ENCODE peak calls at places on chromosomes 4 and X, in six cellular contexts. N, G, S, C, L and Q are unnamed samples.
A peak's percentile ranks its signal among the peaks of the same experiment; 100 is the strongest.

GRCh38 chrX:112197845-112198244 is 115.3 kb upstream of the TRPC5 start:
- DNase-seq in N (no peak), G (no peak), S (no peak), C (no peak), L (no peak), Q (no peak)

GRCh38 chr4:170243662-170244288 is 154.0 kb upstream of the AADAT start:
- DNase-seq in N (no peak), G (no peak), S (no peak), C (no peak), L (no peak), Q (no peak)

GRCh38 chrX:69065451-69065850 is 99.8 kb downstream of the PJA1 start:
- DNase-seq in N (no peak), G (peak; percentile 4), S (peak; percentile 7), C (no peak), L (no peak), Q (no peak)

GRCh38 chr4:825063-825968 is 613 bp downstream of the CPLX1 start:
- DNase-seq in N (peak; percentile 38), G (no peak), S (no peak), C (no peak), L (peak; percentile 13), Q (no peak)

GRCh38 chrX:14064632-14065432 is 35.1 kb upstream of the GEMIN8 start:
- DNase-seq in N (no peak), G (no peak), S (no peak), C (no peak), L (no peak), Q (peak; percentile 30)

GRCh38 chr4:38914859-38915258 is 47.3 kb downstream of the FAM114A1 start:
- DNase-seq in N (peak; percentile 22), G (no peak), S (no peak), C (no peak), L (no peak), Q (no peak)

GRCh38 chr4:169189372-169189771 is 81.4 kb downstream of the SH3RF1 start:
- DNase-seq in N (no peak), G (no peak), S (no peak), C (no peak), L (no peak), Q (no peak)

GRCh38 chr4:184343400-184344177 is 125.9 kb upstream of the ENPP6 start:
- DNase-seq in N (peak; percentile 33), G (peak; percentile 57), S (peak; percentile 77), C (peak; percentile 68), L (peak; percentile 81), Q (peak; percentile 91)

GRCh38 chrX:118521435-118521834 is 25.8 kb downstream of the DOCK11 start:
- DNase-seq in N (no peak), G (no peak), S (no peak), C (no peak), L (no peak), Q (no peak)

GRCh38 chr4:38170380-38170779 is 210.2 kb downstream of the PTTG2 start:
- DNase-seq in N (no peak), G (no peak), S (no peak), C (no peak), L (no peak), Q (no peak)

GRCh38 chr4:791866-792630 is 33.9 kb downstream of the CPLX1 start:
- DNase-seq in N (peak; percentile 48), G (peak; percentile 63), S (peak; percentile 69), C (no peak), L (no peak), Q (peak; percentile 47)

GRCh38 chrX:46967547-46967946 is 55.3 kb downstream of the JADE3 start:
- DNase-seq in N (no peak), G (no peak), S (no peak), C (no peak), L (no peak), Q (no peak)

GRCh38 chr4:174365018-174365587 is 81.4 kb downstream of the CEP44 start:
- DNase-seq in N (peak; percentile 19), G (no peak), S (no peak), C (no peak), L (no peak), Q (peak; percentile 44)

GRCh38 chr4:155805016-155805415 is 46.2 kb downstream of the GUCY1B1 start:
- DNase-seq in N (no peak), G (no peak), S (no peak), C (no peak), L (no peak), Q (no peak)

GRCh38 chrX:154486052-154486395 is 391 bp downstream of the UBL4A start:
- DNase-seq in N (peak; percentile 40), G (peak; percentile 49), S (peak; percentile 45), C (no peak), L (peak; percentile 48), Q (peak; percentile 36)

GRCh38 chr4:56147371-56147770 is 198.6 kb downstream of the CEP135 start:
- DNase-seq in N (no peak), G (no peak), S (no peak), C (no peak), L (no peak), Q (no peak)

GRCh38 chr4:7898385-7898784 is 41.3 kb downstream of the AFAP1 start:
- DNase-seq in N (no peak), G (no peak), S (no peak), C (no peak), L (no peak), Q (no peak)

GRCh38 chr4:7902101-7902553 is 37.5 kb downstream of the AFAP1 start:
- DNase-seq in N (no peak), G (no peak), S (no peak), C (no peak), L (no peak), Q (no peak)

GRCh38 chr4:7899184-7899583 is 40.5 kb downstream of the AFAP1 start:
- DNase-seq in N (no peak), G (no peak), S (no peak), C (no peak), L (no peak), Q (no peak)

GRCh38 chr4:7901274-7901845 is 38.3 kb downstream of the AFAP1 start:
- DNase-seq in N (no peak), G (no peak), S (no peak), C (no peak), L (no peak), Q (no peak)

GRCh38 chr4:7900351-7900750 is 39.3 kb downstream of the AFAP1 start:
- DNase-seq in N (no peak), G (no peak), S (no peak), C (no peak), L (no peak), Q (no peak)
- H3K4me1 ChIP-seq in N (peaks cover 7% of the 10 kb centered on the region), G (peaks cover 11% of the 10 kb centered on the region), S (peaks cover 62% of the 10 kb centered on the region), C (peaks cover 74% of the 10 kb centered on the region), L (no peaks in the 10 kb centered on the region), Q (no peaks in the 10 kb centered on the region)

DNA sequence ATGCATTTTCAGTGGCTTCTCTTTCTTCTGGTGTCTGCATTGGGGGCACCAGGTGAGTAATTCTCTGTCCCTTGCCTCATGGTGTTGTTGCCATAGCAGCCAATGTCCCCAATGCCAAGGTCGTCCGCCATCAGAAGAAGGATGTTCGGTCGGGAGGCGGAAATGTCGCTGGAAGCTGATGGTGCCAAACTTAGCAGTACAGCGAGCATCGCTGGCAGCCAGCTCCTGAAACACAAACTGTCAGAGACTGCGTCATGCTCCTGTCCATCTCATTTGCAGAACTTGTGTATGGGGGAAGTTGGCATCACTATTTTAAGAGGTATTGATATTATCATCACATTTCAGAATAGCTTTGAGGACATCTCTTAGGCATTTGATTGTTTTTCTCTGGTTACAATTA is 29.1 kb upstream of the ARSD start:
- DNase-seq in N (no peak), G (no peak), S (no peak), C (no peak), L (no peak), Q (no peak)
- H3K27ac ChIP-seq in N (no peak overlapping the region), G (no peak overlapping the region), S (no peak overlapping the region), C (no peak overlapping the region), L (no peak overlapping the region), Q (no peak overlapping the region)

DNA sequence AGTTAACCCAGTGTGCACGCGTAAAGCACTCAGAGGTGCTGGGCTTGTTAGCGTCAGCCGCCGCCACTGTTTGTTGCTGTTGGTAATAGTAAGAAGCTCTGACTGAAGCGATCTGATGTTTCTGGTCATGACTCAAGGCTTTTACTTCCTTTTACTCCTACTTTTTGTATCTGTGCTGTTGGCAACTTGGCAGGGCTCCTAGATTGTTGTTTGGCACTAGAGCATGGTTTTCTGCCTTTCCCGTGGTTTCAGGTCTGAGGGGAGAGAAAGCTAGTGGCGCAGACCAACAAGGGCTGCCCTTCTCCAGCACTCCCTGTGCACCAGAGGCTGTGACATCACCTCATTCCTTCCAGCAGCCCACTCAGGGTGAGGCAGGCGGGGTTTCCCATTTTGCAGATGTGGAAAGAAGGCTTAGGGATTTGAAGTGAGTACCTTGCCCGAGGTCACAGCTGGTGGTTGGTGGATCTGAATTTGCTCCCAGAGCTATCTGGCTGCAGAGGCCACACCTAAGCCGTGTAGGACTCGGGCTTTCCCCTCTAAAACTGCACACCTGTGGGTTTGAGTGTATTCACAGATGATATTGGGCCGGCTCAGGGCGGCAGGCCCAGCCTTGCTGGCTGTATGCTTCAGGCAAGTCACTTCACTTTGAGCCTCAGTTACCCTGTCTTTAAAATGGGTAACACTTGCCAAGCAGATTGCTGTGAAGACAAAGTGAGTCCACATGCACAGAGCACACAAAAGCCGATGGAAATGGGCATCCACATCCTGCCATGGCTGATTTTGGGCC is 51.2 kb upstream of the TADA2B start:
- DNase-seq in N (no peak), G (peak; percentile 29), S (peak; percentile 54), C (peak; percentile 39), L (peak; percentile 47), Q (no peak)
- H3K4me3 ChIP-seq in N (no peak overlapping the region), G (no peak overlapping the region), S (no peak overlapping the region), C (no peak overlapping the region), L (peak overlapping the region; percentile 3), Q (no peak overlapping the region)

GRCh38 chr4:53859305-53859704 is 205.1 kb downstream of the CHIC2 start:
- DNase-seq in N (no peak), G (no peak), S (no peak), C (no peak), L (no peak), Q (no peak)
- H3K4me1 ChIP-seq in N (no peaks in the 10 kb centered on the region), G (peaks cover 5% of the 10 kb centered on the region), S (no peaks in the 10 kb centered on the region), C (peaks cover 5% of the 10 kb centered on the region), L (no peaks in the 10 kb centered on the region), Q (peaks cover 3% of the 10 kb centered on the region)